ENCODE peak calls at places on chromosomes 16 and 17, in five cellular contexts. G, O, J, U and M are unnamed samples.

GRCh38 chr17:35312790-35313711 is 60.4 kb downstream of the SLFN11 start:
- DNase-seq in G (peak; percentile 69), O (peak; percentile 46), U (no peak), J (peak; percentile 77), M (peak; percentile 45)

GRCh38 chr17:39339272-39339671 is 62.2 kb downstream of the FBXL20 start:
- DNase-seq in J (no peak), O (no peak), G (no peak), U (no peak), M (no peak)

GRCh38 chr16:85169333-85170065 is 57.2 kb upstream of the CIBAR2 start:
- DNase-seq in G (peak; percentile 58), U (no peak), J (no peak), O (no peak), M (no peak)

GRCh38 chr17:73458191-73458590 is 146.4 kb upstream of the CDC42EP4 start:
- DNase-seq in O (no peak), J (no peak), G (no peak), U (no peak), M (no peak)

GRCh38 chr16:17784073-17784472 is 313.3 kb upstream of the XYLT1 start:
- DNase-seq in U (no peak), G (peak; percentile 29), J (peak; percentile 66), O (no peak), M (no peak)

GRCh38 chr16:20726661-20727060 is 15.0 kb downstream of the THUMPD1 start:
- DNase-seq in U (no peak), O (no peak), J (no peak), G (no peak), M (no peak)

GRCh38 chr16:57794849-57795430 is 7.4 kb downstream of the KIFC3 start:
- DNase-seq in J (no peak), G (no peak), U (no peak), O (no peak), M (no peak)

GRCh38 chr17:15291674-15292361 is 26.7 kb upstream of the PMP22 start:
- DNase-seq in O (no peak), U (no peak), G (no peak), J (no peak), M (no peak)

GRCh38 chr17:28897769-28898259 is 281 bp upstream of the FLOT2 start:
- DNase-seq in G (no peak), U (no peak), O (no peak), J (no peak), M (no peak)

GRCh38 chr16:70495425-70496182 is 27.8 kb downstream of the COG4 start:
- DNase-seq in G (no peak), U (no peak), O (no peak), J (no peak), M (no peak)

GRCh38 chr16:51120289-51121008 is 30.6 kb downstream of the SALL1 start:
- DNase-seq in O (no peak), U (no peak), J (peak; percentile 16), G (no peak), M (no peak)